ENCODE peak calls at places on chromosomes 12 and 14, in five cellular contexts. K, T, R, G and C are unnamed samples.

GRCh38 chr14:76910371-76910890 is 84.2 kb downstream of the LRRC74A start:
- DNase-seq in K (no peak), T (no peak), R (no peak), G (no peak), C (no peak)

GRCh38 chr12:58887071-58887470 is 33.2 kb downstream of the LRIG3 start:
- DNase-seq in K (no peak), T (no peak), R (no peak), G (no peak), C (no peak)

GRCh38 chr12:89862511-89863331 is 154.1 kb upstream of the ATP2B1 start:
- DNase-seq in K (no peak), T (peak; percentile 30), R (no peak), G (no peak), C (no peak)

GRCh38 chr12:110373962-110374611 is 29.4 kb downstream of the ANAPC7 start:
- DNase-seq in K (no peak), T (no peak), R (no peak), G (no peak), C (no peak)

GRCh38 chr12:49818241-49818640 is 10.0 kb downstream of the NCKAP5L start:
- DNase-seq in K (no peak), T (no peak), R (peak; percentile 2), G (no peak), C (peak; percentile 12)

GRCh38 chr14:80208426-80208950 is 2.8 kb downstream of the DIO2 start:
- DNase-seq in K (no peak), T (no peak), R (no peak), G (no peak), C (no peak)

GRCh38 chr14:36505193-36505815 is 14.7 kb downstream of the NKX2-1 start:
- DNase-seq in K (no peak), T (no peak), R (no peak), G (peak; percentile 31), C (no peak)

GRCh38 chr14:32514236-32514635 is 185.1 kb downstream of the AKAP6 start:
- DNase-seq in K (no peak), T (no peak), R (no peak), G (no peak), C (no peak)

GRCh38 chr14:90275820-90276219 is 19.5 kb downstream of the PSMC1 start:
- DNase-seq in K (no peak), T (no peak), R (no peak), G (no peak), C (no peak)

GRCh38 chr14:99586054-99586760 is 17.8 kb downstream of the CCDC85C start:
- DNase-seq in K (no peak), T (no peak), R (no peak), G (no peak), C (no peak)
- H3K27ac ChIP-seq in K (no peak overlapping the region), T (no peak overlapping the region), R (no peak overlapping the region), G (no peak overlapping the region), C (no peak overlapping the region)

GRCh38 chr14:105209091-105209490 is 28.0 kb upstream of the NUDT14 start:
- DNase-seq in K (no peak), T (no peak), R (no peak), G (peak; percentile 89), C (no peak)

GRCh38 chr14:105206873-105207272 is 25.8 kb upstream of the NUDT14 start:
- DNase-seq in K (no peak), T (no peak), R (no peak), G (no peak), C (no peak)

GRCh38 chr14:105208738-105209075 is 27.6 kb upstream of the NUDT14 start:
- DNase-seq in K (no peak), T (no peak), R (no peak), G (no peak), C (no peak)

GRCh38 chr14:105207460-105207901 is 26.4 kb upstream of the NUDT14 start:
- DNase-seq in K (no peak), T (no peak), R (no peak), G (no peak), C (no peak)

DNA sequence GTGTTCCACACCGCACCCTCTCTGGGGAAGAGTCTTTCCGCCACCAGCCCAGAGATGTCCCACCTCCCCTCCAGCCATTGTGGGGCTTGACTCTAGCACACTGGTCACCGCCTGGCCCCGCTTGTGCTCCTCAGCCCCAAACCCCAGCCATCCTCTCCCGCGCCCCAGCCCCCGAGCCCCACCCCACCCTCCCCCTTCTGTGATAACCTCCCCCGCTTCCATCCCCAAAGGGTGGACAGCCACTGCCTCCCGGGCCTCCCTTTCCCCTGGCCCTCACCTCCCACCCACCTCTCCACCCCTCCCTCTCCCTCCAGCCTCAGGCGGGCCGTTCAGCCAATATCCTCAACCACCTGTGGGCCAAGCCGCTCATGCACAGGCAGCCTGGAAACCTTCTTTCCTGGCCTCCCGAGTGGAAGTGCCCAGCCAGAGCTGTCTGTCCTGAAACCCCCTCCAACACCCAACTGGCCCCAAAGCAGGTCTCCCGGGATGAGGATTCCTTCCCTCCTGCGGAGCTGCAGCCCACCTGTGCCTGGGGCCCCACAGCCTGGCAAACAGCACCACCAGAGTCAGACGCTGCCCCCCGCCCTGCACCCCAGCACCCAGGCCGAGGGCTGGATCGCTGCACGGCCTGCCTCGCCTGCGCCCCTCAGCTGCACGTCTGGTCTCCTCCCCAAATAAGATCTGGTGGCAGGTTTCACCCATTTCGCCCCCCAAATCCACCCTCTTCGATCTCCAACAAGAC is 27.1 kb upstream of the NUDT14 start:
- DNase-seq in K (no peak), T (no peak), R (no peak), G (no peak), C (no peak)
- H3K4me1 ChIP-seq in K (peaks cover 26% of the 10 kb centered on the region), T (no peaks in the 10 kb centered on the region), R (peaks cover 8% of the 10 kb centered on the region), G (no peaks in the 10 kb centered on the region), C (no peaks in the 10 kb centered on the region)

GRCh38 chr14:24403294-24404013 is 4.7 kb downstream of the NYNRIN start:
- DNase-seq in K (no peak), T (no peak), R (peak; percentile 69), G (no peak), C (no peak)

GRCh38 chr14:24404814-24405213 is 6.0 kb downstream of the NYNRIN start:
- DNase-seq in K (no peak), T (no peak), R (peak; percentile 18), G (no peak), C (no peak)

GRCh38 chr14:24399981-24400718 is 1.3 kb downstream of the NYNRIN start:
- DNase-seq in K (no peak), T (no peak), R (peak; percentile 37), G (no peak), C (peak; percentile 39)

GRCh38 chr14:24398943-24399801 is at the start of gene NYNRIN:
- DNase-seq in K (no peak), T (no peak), R (peak; percentile 82), G (peak; percentile 87), C (peak; percentile 78)

DNA sequence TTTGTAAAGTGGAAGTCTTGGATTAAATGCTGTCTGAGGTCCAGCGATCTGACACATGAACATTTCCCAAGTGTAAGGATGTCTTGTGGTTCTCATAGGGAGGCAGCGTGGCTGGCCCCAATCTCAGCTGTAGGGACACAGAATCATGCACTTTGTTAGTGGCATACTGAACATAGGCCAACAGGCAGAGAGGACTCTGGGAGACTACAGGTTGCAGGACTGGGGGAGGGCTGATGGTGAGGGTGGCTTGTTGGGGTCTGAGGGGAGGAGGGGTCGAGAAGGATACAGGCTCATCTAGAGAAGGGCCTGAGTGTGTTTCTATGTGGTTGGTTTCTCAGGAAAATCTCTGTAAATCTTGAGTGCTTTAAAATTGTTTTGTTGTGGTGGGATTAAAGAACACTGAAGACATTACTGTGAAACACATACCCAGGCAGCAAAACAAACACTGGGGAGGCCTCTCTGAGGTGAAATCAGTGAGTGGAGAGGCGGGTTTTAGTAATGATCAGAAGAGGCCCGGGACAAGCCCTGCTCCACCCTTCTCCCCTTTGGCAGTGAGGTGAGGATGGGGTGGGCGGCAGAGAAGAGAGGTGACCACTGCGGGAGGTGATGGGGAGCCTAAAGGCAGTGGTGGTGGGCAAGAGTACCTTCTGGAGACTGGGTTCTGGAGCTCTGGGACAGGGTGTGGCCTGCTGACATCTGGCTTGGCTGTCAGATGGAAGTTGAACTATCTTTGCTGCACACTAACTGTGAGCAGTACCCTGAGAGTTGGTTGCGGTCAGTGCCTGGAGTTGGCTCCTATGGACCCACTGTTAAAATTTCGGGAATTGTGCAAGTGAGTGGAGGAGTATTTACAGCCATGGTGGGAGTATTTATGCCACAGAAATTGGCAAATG is 3.3 kb downstream of the NYNRIN start:
- DNase-seq in K (no peak), T (no peak), R (peak; percentile 33), G (no peak), C (no peak)
- H3K4me3 ChIP-seq in K (no peak overlapping the region), T (no peak overlapping the region), R (no peak overlapping the region), G (no peak overlapping the region), C (no peak overlapping the region)

GRCh38 chr12:105089817-105090216 is 5.6 kb upstream of the ALDH1L2 start:
- DNase-seq in K (no peak), T (no peak), R (no peak), G (no peak), C (no peak)

GRCh38 chr12:105083551-105084105 is 630 bp downstream of the ALDH1L2 start:
- DNase-seq in K (peak; percentile 43), T (no peak), R (peak; percentile 40), G (peak; percentile 49), C (peak; percentile 81)

GRCh38 chr12:105085537-105085936 is 1.3 kb upstream of the ALDH1L2 start:
- DNase-seq in K (no peak), T (no peak), R (no peak), G (no peak), C (no peak)

GRCh38 chr12:105083041-105083440 is 1.2 kb downstream of the ALDH1L2 start:
- DNase-seq in K (no peak), T (no peak), R (no peak), G (no peak), C (no peak)

DNA sequence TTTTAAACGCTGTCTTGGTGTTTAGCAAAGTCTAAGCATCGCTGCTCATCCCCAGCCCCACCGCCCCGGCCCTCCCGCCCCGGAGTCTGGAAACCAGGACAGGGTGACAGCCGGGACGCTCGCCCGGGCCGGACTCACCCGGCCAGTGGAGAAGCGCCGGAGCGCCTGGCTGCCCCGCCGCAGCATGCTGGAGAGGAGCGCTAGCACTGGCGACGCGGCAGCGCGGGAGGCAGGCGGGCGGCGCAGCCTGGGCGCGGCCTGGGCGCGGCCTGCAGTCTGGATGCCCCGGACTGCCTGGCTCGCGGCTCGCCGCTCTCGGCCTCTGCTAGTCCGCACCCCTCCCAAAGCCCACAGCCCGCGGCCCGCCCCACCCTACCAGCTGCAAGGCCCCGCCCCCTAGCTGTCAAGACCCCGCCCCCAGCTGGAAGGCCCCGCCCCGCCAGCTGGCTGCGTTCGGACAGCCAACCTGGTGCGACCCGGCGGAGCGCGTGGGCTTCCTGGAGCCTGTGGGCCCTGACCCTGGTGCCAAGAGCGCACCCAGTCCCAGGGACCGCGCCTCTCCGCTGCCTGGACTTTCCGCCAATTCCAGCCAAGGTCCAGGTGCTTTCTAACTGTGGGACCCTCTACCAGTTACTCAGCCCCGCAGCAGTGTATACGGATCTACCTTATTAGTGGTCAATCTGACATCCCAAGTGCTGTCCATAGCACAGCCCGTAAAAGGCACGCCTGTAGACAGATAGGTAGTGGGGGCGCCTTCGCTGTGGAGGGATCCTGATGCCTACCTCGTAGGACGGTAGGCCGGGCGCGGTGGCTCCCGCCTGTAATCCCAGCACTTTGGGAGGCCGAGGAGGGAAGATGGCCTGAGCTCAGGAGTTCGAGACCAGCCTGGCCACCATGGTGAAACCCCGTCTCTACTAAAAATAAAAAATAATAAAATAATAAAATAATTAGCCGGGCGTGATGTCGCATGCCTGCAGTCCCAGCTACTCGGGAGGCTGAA is at the start of gene ALDH1L2:
- DNase-seq in K (peak; percentile 64), T (peak; percentile 22), R (peak; percentile 87), G (peak; percentile 95), C (peak; percentile 79)
- H3K27ac ChIP-seq in K (peak within 1 kb of the TSS; percentile 47), T (no peak within 1 kb of the TSS), R (no peak within 1 kb of the TSS), G (peak within 1 kb of the TSS; percentile 0), C (peak within 1 kb of the TSS; percentile 65)